ENCODE peak calls at places on chromosomes 7 and 10, in five cellular contexts. Z is mucosa of descending colon, I is stomach, V is astrocyte of the spinal cord, G is lower leg skin. C is an unnamed sample.

GRCh38 chr7:54810401-54810800 is 51.4 kb upstream of the SEC61G start:
- DNase-seq in I (no peak), G (no peak), Z (no peak), V (peak), C (no peak)

GRCh38 chr10:24513155-24513554 is 210.5 kb downstream of the ARHGAP21 start:
- DNase-seq in Z (peak), V (peak), G (no peak), I (no peak), C (no peak)

GRCh38 chr7:26603631-26604030 is 260.8 kb downstream of the SKAP2 start:
- DNase-seq in G (no peak), I (no peak), Z (no peak), V (peak), C (no peak)

GRCh38 chr10:35637456-35637855 is 4.6 kb downstream of the FZD8 start:
- DNase-seq in V (peak), I (no peak), Z (no peak), G (no peak), C (no peak)

GRCh38 chr10:25226775-25227682 is 52.2 kb downstream of the GPR158 start:
- DNase-seq in V (peak), G (no peak), Z (peak), I (peak), C (no peak)

GRCh38 chr7:104978460-104978859 is 35.5 kb upstream of the KMT2E start:
- DNase-seq in Z (no peak), I (no peak), G (peak), V (no peak), C (no peak)

GRCh38 chr10:31124852-31125251 is 93.2 kb upstream of the ZNF438 start:
- DNase-seq in Z (no peak), I (no peak), V (no peak), G (no peak), C (no peak)

GRCh38 chr10:98045785-98046389 is 15.5 kb upstream of the CRTAC1 start:
- DNase-seq in V (peak), I (peak), Z (peak), G (peak), C (no peak)

GRCh38 chr7:158315881-158316280 is 271.7 kb downstream of the PTPRN2 start:
- DNase-seq in Z (no peak), I (no peak), G (no peak), V (no peak), C (no peak)

GRCh38 chr7:106284516-106285050 is at the start of gene NAMPT:
- DNase-seq in G (peak), Z (no peak), I (peak), V (no peak), C (no peak)

GRCh38 chr10:126917375-126917774 is 12.1 kb downstream of the DOCK1 start:
- DNase-seq in G (no peak), V (no peak), Z (no peak), I (peak), C (no peak)

GRCh38 chr7:50978633-50979215 is 196.0 kb upstream of the GRB10 start:
- DNase-seq in G (no peak), I (no peak), Z (no peak), V (peak), C (no peak)

GRCh38 chr7:103810112-103810744 is 179.2 kb downstream of the RELN start:
- DNase-seq in I (no peak), V (no peak), G (no peak), Z (no peak), C (no peak)

DNA sequence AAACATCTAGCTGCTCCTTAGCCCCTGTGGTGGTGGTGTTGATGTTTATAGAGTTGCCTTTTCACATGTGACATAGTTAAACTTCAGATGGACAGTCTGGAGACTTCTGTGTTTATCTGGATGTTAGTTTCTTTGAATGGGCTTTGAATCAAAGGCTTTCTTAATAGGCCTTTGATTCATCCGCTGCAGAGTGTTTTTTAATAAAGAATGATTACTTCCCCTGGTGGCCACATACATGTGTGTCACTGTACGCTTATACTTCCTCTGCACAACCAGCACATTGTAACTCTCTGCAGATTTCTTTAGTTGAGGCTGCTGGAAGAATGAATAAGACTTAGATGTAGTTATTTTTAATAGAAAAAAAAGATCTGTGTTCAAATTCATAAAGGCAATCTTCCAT is 221.1 kb downstream of the DYNC1I1 start:
- DNase-seq in G (no peak), I (no peak), V (no peak), Z (no peak), C (no peak)
- TF ChIP-seq CTCF in G (no peak), I (no peak), V (peak), Z (no peak), C (no peak)

GRCh38 chr10:13704969-13705368 is 118.2 kb downstream of the PRPF18 start:
- DNase-seq in G (no peak), Z (no peak), V (no peak), I (no peak), C (no peak)
- H3K4me3 ChIP-seq in G (no peak), Z (no peak), V (peak), I (no peak), C (no peak)

GRCh38 chr7:150368098-150368883 is at the start of gene REPIN1:
- DNase-seq in V (peak), G (peak), Z (peak), I (peak), C (peak)
- TF ChIP-seq CTCF in V (no peak), G (no peak), Z (no peak), I (no peak), C (no peak)

GRCh38 chr7:129605960-129606644 is 5.4 kb upstream of the NRF1 start:
- DNase-seq in Z (no peak), G (no peak), V (no peak), I (no peak), C (no peak)

GRCh38 chr7:129609666-129610065 is 1.9 kb upstream of the NRF1 start:
- DNase-seq in V (no peak), Z (no peak), I (no peak), G (no peak), C (no peak)

GRCh38 chr7:129607471-129608120 is 3.9 kb upstream of the NRF1 start:
- DNase-seq in Z (peak), G (no peak), V (peak), I (no peak), C (no peak)

GRCh38 chr7:129605038-129605437 is 6.5 kb upstream of the NRF1 start:
- DNase-seq in V (no peak), G (no peak), I (no peak), Z (no peak), C (no peak)

GRCh38 chr7:129606801-129607200 is 4.7 kb upstream of the NRF1 start:
- DNase-seq in Z (no peak), V (no peak), G (no peak), I (no peak), C (no peak)
- H3K4me3 ChIP-seq in Z (no peak), V (no peak), G (no peak), I (no peak), C (no peak)

GRCh38 chr10:92573798-92574544 is at the start of gene IDE:
- DNase-seq in G (peak), V (peak), I (peak), Z (peak), C (peak)
- TF ChIP-seq CTCF in G (no peak), V (peak), I (no peak), Z (peak), C (peak)

GRCh38 chr7:135747366-135747765 is 1.2 kb downstream of the FAM180A start:
- DNase-seq in V (no peak), Z (no peak), I (no peak), G (no peak), C (no peak)
- H3K4me3 ChIP-seq in V (no peak), Z (no peak), I (no peak), G (no peak), C (peak)

GRCh38 chr7:28754027-28754426 is 204.1 kb downstream of the TRIL start:
- DNase-seq in V (peak), Z (no peak), G (no peak), I (no peak), C (no peak)
- TF ChIP-seq CTCF in V (peak), Z (no peak), G (no peak), I (no peak), C (no peak)

GRCh38 chr10:94490789-94491039 is 54.9 kb upstream of the HELLS start:
- DNase-seq in I (no peak), G (no peak), Z (no peak), V (no peak), C (no peak)

GRCh38 chr10:94500063-94500462 is 45.5 kb upstream of the HELLS start:
- DNase-seq in G (no peak), V (peak), Z (no peak), I (no peak), C (no peak)

GRCh38 chr10:94496010-94496409 is 49.6 kb upstream of the HELLS start:
- DNase-seq in I (no peak), Z (no peak), G (no peak), V (peak), C (no peak)

GRCh38 chr10:94493463-94493862 is 52.1 kb upstream of the HELLS start:
- DNase-seq in V (no peak), G (no peak), I (no peak), Z (no peak), C (no peak)

DNA sequence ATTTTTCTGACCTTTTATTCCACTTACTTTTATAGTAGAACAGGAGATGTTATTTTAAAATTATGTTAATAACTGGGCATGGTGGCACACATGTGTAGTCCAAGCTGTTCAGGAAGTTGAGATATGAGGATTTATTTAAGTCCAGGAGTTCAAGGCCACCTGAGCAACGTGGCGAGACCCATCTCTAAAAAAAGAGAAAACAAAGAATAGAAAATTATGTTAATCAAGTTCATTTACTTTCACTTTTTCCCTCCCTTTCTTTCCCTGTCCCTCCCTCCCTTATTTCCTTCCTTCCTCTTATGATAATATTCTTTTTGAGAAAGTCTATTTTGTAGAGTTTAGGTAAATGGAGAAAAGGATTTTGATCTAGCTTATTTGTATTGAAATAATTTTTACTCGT is 48.9 kb upstream of the HELLS start:
- DNase-seq in G (no peak), I (no peak), V (no peak), Z (no peak), C (no peak)
- H3K4me3 ChIP-seq in G (no peak), I (no peak), V (no peak), Z (no peak), C (no peak)